ENCODE peak calls at places on chromosomes 6 and 20, in five cellular contexts. D is tibial nerve, M is HFF-Myc, K is breast epithelium, T is right atrium auricular region. P is an unnamed sample.

GRCh38 chr6:40369028-40369427 is 218.1 kb downstream of the LRFN2 start:
- DNase-seq in D (no peak), K (no peak), T (no peak), M (no peak), P (no peak)

GRCh38 chr6:52909131-52909530 is 367 bp downstream of the GSTA3 start:
- DNase-seq in D (no peak), M (no peak), T (no peak), K (no peak), P (no peak)

GRCh38 chr6:45737331-45738056 is 278.2 kb downstream of the CLIC5 start:
- DNase-seq in T (no peak), D (no peak), M (no peak), K (no peak), P (no peak)

GRCh38 chr6:168411130-168411529 is 29.9 kb upstream of the SMOC2 start:
- DNase-seq in D (no peak), K (no peak), M (no peak), T (peak), P (no peak)

GRCh38 chr20:49582413-49583334 is 14.7 kb upstream of the PTGIS start:
- DNase-seq in T (no peak), K (no peak), M (no peak), D (no peak), P (no peak)

GRCh38 chr20:38751360-38751976 is 3.2 kb downstream of the ACTR5 start:
- DNase-seq in D (no peak), M (no peak), K (no peak), T (no peak), P (no peak)

GRCh38 chr6:73505142-73505541 is 15.7 kb downstream of the EEF1A1 start:
- DNase-seq in D (no peak), K (no peak), M (no peak), T (no peak), P (no peak)

GRCh38 chr6:113596907-113597583 is 260.1 kb upstream of the MARCKS start:
- DNase-seq in T (no peak), M (no peak), D (no peak), K (no peak), P (no peak)

GRCh38 chr6:118648866-118649554 is 2.4 kb downstream of the CEP85L start:
- DNase-seq in T (no peak), K (no peak), D (no peak), M (no peak), P (no peak)

GRCh38 chr6:37454420-37455125 is 21.6 kb downstream of the CMTR1 start:
- DNase-seq in D (no peak), M (no peak), T (no peak), K (no peak), P (no peak)

GRCh38 chr6:136772685-136773472 is 19.4 kb downstream of the MAP3K5 start:
- DNase-seq in K (no peak), M (no peak), D (peak), T (no peak), P (no peak)

GRCh38 chr20:8601542-8601912 is 467.4 kb upstream of the PLCB4 start:
- DNase-seq in D (no peak), T (no peak), M (no peak), K (no peak), P (no peak)
- H3K4me3 ChIP-seq in D (no peak), T (no peak), M (no peak), K (no peak), P (no peak)

DNA sequence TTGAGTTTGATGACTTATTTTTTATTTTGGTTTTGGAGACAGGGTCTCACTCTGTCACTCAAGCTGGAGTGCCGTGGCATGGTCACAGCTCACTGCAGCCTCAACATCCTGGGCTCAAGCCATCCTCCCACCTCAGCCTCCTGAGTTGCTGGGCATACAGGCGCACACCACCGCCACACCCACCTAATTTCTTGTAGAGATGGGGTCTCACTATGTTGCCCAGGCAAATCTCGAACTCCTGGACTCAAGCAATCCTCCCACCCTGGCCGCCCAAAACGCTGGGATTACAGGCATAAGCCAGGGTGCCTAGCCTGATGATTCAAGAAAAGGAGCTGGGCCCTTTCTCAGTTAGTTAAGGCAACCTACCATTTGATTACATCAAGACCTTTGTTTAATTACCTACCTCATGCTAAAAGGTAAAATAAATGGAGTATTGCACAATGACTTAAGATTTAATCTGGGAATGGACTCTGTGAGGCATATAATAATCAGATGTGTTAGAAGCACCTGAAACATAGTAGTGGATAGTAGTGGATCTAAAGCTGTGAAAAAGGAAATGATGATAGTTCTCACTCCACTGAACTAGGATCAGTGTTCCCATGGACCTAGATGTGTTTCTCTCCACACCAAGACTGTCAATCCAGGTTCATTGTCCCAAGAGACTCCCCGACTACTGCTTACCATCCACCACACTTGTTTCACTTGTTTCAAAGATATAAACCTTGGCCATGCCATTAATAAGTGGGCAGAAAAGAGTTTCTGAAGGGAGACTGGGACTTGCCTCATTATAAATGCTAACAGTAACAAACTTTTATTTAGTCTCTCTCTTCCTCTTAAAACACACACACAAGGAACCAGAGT is 2.1 kb downstream of the TNFRSF21 start:
- DNase-seq in K (no peak), T (no peak), M (no peak), D (no peak), P (no peak)
- TF ChIP-seq CTCF in K (no peak), T (no peak), M (no peak), D (no peak), P (no peak)

DNA sequence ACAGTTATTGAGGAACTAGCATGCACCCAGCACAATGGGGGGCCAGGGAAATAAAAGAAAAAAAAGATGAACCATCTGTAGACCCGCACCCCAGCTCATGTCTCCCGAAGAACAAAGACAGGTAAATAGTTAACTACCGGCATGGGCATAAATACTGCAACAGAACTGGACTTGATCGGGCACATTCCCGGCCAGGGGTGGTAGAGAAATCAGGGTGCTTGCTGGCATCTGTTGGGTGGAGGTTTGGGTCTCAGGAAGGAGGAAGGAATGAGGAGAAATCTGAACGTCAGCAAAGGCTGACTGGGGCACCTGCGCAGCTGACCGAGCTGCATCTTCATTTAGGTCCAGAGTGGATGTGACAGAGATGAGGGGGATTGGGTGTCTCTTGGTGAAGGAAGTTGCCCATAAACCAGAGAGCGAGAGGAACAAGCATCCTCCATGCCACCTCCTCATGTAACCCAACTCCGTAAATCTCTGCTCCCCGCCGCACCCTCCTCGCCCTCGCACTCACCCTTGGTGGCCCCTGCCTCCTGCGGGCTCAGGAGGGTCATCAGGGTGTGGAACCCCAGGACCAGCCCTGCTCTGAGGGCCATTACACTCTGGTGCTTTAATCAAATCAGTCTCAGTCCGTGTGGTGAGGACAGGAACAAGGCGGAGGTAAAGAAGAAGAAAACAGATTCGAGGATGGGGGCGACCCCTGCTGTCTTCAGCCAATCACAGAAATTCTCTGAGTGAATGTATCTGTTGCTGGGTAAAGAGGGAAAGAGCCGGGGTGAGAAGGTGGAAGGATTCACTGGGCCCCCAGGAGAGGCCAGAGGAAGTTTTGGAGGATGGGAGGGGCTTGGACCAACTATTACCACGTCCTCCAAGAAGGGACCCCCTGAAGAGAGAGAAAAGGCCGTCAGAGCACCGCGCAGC is at the start of gene HLA-DOA:
- DNase-seq in D (no peak), M (no peak), K (no peak), T (no peak), P (no peak)
- H3K4me3 ChIP-seq in D (peak), M (peak), K (peak), T (no peak), P (peak)

GRCh38 chr6:149484733-149485700 is at the start of gene ZC3H12D:
- DNase-seq in D (no peak), T (no peak), M (peak), K (no peak), P (no peak)
- TF ChIP-seq CTCF in D (peak), T (peak), M (no peak), K (no peak), P (no peak)

DNA sequence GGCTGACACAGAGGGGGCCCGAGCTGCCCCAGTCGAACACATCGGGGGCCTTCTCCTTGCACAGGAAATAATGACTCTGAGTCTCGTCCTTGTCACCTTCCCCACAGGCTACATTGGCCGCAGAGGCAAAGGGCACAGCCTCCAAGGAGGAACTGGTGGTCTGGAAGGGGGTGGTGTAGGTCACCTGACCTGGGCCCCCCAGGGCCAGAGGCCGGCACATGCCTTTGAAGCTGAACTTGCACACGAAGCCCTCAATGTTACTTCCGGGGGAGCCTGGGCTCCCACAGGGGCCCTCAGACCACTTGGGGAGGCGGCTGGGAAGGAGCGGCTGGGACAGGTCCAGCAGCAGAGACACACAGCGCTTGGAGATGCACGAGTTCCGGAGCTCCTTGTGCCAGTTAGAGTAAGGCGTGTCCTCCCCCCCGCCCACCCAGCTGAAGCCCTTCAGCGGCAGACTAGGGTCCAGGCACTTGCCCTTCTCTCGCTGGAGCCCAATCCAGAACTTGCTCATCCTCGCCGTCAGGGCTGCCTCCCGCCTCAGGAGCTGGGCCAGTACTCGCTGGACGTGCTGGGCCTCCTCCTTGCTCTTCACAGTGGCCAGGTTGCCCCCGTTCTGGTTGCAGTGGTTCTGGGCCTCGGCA is 589 bp downstream of the CD93 start:
- DNase-seq in K (no peak), M (no peak), D (no peak), T (no peak), P (no peak)
- H3K4me3 ChIP-seq in K (peak), M (no peak), D (peak), T (peak), P (peak)

DNA sequence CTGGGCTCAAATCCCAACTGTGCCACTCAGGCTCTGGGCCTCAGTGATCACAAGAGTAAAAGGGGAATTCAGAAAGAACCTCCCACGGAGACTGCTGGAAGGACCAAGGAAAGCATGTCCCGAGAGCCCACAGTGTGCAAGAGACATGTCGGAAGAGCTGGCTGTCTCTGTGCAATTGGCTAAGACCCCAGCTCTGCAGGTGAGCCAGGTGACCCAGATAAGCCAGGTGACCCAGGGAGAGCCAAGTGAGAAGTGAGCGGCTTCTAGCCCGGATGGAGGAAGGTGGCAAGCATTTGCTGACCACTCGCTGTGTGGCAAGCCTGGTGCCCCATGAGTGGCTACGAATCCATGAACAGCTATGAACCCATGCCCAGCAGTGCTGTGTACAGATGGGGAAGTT is 59.1 kb downstream of the RIPOR3 start:
- DNase-seq in M (no peak), D (no peak), T (no peak), K (no peak), P (no peak)
- TF ChIP-seq CTCF in M (no peak), D (no peak), T (no peak), K (no peak), P (no peak)

GRCh38 chr6:137869781-137870180 is 2.7 kb downstream of the TNFAIP3 start:
- DNase-seq in K (no peak), D (no peak), M (no peak), T (no peak), P (no peak)
- H3K4me3 ChIP-seq in K (peak), D (no peak), M (no peak), T (no peak), P (peak)

GRCh38 chr6:36075656-36076055 is 48.0 kb downstream of the MAPK14 start:
- DNase-seq in K (no peak), D (no peak), M (no peak), T (no peak), P (no peak)
- TF ChIP-seq CTCF in K (no peak), D (no peak), M (no peak), T (peak), P (no peak)

P was measured in dorsolateral prefrontal cortex.